ENCODE peak calls at places on chromosomes 11 and 22, in five cellular contexts. O, K, P, M and Z are unnamed samples.

GRCh38 chr11:78961186-78961782 is 386.6 kb upstream of the NARS2 start:
- DNase-seq in P (peak), O (peak), M (peak), K (peak), Z (peak)

GRCh38 chr11:17313349-17314231 is 37.1 kb downstream of the NUCB2 start:
- DNase-seq in M (no peak), O (no peak), P (no peak), K (no peak), Z (no peak)

GRCh38 chr11:19713221-19714092 is 820 bp downstream of the NAV2 start:
- DNase-seq in M (peak), O (peak), P (peak), K (peak), Z (no peak)

GRCh38 chr11:129894281-129895125 is 875 bp downstream of the NFRKB start:
- DNase-seq in O (no peak), K (no peak), P (peak), M (peak), Z (no peak)

GRCh38 chr11:117492578-117493251 is 165.1 kb downstream of the CEP164 start:
- DNase-seq in O (peak), P (no peak), M (no peak), K (peak), Z (peak)

GRCh38 chr22:41910599-41911291 is 4.1 kb downstream of the SHISA8 start:
- DNase-seq in O (no peak), K (no peak), P (no peak), M (peak), Z (no peak)

GRCh38 chr11:116581349-116581748 is 191.4 kb downstream of the BUD13 start:
- DNase-seq in O (no peak), M (no peak), P (no peak), K (no peak), Z (no peak)

GRCh38 chr11:91790346-91790745 is 434.3 kb upstream of the FAT3 start:
- DNase-seq in M (no peak), P (peak), O (no peak), K (no peak), Z (no peak)

GRCh38 chr22:36541831-36542391 is 12.9 kb upstream of the EIF3D start:
- DNase-seq in K (no peak), M (no peak), P (peak), O (no peak), Z (no peak)

GRCh38 chr11:95541715-95542114 is 247.9 kb downstream of the FAM76B start:
- DNase-seq in O (no peak), K (no peak), P (no peak), M (peak), Z (no peak)

GRCh38 chr11:87602776-87603175 is 565.0 kb downstream of the TMEM135 start:
- DNase-seq in P (no peak), O (no peak), M (no peak), K (no peak), Z (no peak)

GRCh38 chr11:61061081-61061826 is 41.0 kb upstream of the CD5 start:
- DNase-seq in K (no peak), M (peak), O (peak), P (no peak), Z (no peak)

GRCh38 chr22:35783943-35784614 is 66.4 kb downstream of the APOL5 start:
- DNase-seq in M (peak), O (no peak), P (no peak), K (no peak), Z (no peak)

DNA sequence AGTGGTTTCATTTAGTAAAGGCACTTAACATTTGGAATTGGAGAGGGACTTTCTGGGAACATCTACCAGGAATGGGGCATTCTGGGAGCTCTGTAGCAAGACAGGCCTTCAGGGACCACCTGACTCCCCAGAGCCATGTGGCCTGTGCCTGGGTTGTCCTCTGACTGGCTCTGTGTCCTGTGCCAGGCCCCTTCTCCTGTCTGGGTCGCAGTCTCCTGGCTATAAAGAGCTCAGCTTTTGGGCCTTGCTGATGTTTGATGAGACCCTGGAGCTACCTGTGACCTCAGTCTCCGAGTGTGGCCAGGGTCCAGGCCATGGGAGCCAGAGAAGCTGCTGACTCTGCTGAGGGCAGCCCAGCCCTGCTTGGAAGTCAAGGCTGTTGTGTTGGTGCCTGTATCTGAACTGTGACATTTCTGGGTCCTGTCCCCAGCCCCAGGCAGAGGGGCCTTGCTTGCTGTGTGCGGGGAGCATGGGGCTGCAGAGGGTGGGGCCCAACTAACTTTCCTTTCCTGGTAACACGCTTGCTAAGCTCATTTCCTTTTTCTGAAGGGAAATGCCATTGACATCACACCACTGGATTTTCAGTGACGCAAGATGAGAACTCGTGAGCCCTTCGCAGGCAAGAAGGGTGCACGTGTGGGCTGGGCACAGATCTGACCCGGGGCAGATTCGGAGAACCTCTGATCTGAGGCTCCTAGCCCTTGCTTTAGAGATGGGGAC is 41.3 kb downstream of the LRRC32 start:
- DNase-seq in K (no peak), M (peak), P (peak), O (no peak), Z (no peak)
- H3K4ac ChIP-seq in K (no peak), M (peak), P (peak), O (no peak), Z (no peak)

GRCh38 chr22:49943771-49944398 is 16.7 kb upstream of the PIM3 start:
- DNase-seq in O (no peak), M (no peak), P (no peak), K (no peak), Z (no peak)
- H2BK12ac ChIP-seq in O (no peak), M (peak), P (no peak), K (peak), Z (no peak)

GRCh38 chr22:30193031-30193794 is 53.3 kb downstream of the LIF start:
- DNase-seq in K (no peak), P (peak), M (no peak), O (no peak), Z (no peak)

GRCh38 chr22:30196867-30197336 is 49.7 kb downstream of the LIF start:
- DNase-seq in K (no peak), O (no peak), P (no peak), M (no peak), Z (no peak)

GRCh38 chr22:30196141-30196866 is 50.3 kb downstream of the LIF start:
- DNase-seq in M (peak), K (peak), P (peak), O (peak), Z (no peak)

GRCh38 chr22:30197389-30197788 is 49.2 kb downstream of the LIF start:
- DNase-seq in O (peak), P (no peak), M (no peak), K (no peak), Z (no peak)

DNA sequence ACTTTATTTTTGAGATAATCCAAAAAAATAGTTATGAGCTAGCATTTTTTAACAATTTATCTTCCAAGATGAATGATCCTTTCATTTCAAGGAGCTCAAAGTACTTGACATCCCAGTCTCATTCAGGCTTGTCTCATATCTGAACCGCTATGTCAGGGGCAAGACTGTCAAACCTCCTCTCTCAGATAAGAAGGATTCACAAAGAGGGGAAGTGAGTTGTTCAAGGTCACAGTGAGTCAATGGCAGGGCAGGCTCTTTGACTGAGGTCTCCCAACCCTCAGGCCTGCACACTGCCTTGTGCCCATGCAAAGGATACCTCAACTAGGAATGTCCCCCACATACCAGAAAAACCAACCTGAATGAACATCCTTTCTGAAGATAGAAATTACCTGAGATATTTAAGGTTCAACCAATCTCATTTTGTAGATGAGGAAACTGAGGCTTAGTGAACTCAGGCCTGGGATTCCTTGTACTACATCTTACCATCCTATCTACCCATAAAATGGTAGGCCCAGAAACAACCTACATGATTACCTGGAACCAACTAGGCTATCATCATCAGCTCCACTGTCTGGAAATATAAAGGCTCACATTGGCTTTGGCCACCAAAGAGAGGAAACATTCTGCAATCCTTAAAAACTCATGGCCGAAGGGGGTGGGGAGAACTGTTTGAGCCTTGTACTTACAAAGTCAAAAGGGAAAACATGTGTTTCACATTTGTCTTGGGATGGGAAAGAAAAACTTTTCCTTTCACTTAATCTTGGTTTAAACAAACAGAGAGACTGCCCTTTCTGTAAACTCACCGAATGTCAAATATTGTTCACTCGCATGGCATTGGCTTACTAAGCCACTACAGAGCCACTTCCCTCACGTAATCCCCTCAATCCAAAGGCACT is 51.1 kb downstream of the LIF start:
- DNase-seq in O (no peak), M (no peak), P (peak), K (no peak), Z (no peak)
- H3K4ac ChIP-seq in O (no peak), M (no peak), P (peak), K (no peak), Z (no peak)

DNA sequence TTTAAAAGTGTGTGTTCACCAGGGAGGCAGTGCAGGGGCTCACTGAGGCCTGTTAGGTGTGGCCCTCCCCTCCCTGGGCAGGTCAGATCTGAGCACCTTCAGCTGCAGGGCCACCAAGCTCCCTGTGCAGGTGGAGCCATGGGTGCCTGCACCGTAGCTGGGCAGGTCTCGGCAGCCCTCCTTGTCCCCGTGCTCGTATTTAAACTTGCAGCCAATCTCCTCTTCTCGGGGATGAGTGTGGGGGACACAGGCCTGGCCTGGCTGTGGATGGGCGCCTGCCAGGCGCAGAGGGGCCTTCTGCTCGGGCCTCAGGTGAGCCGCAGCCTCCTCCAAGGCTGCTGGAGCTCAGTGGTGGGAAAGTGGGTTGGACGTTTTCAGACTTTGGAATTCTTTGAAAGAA is 19.1 kb downstream of the PHRF1 start:
- DNase-seq in O (no peak), M (no peak), K (no peak), P (no peak), Z (no peak)
- H2BK12ac ChIP-seq in O (no peak), M (no peak), K (no peak), P (no peak), Z (no peak)

GRCh38 chr22:32723632-32724031 is 77.9 kb upstream of the TIMP3 start:
- DNase-seq in M (peak), P (peak), O (no peak), K (no peak), Z (no peak)
- H3K4ac ChIP-seq in M (no peak), P (peak), O (no peak), K (no peak), Z (no peak)

GRCh38 chr11:73209892-73210291 is 8.2 kb upstream of the P2RY2 start:
- DNase-seq in P (no peak), K (no peak), O (no peak), M (no peak), Z (no peak)
- H2BK12ac ChIP-seq in P (no peak), K (no peak), O (no peak), M (no peak), Z (no peak)

GRCh38 chr22:43814264-43814663 is 2.2 kb upstream of the EFCAB6 start:
- DNase-seq in M (no peak), K (no peak), P (no peak), O (no peak), Z (no peak)

GRCh38 chr22:43812149-43812842 is at the start of gene EFCAB6:
- DNase-seq in K (peak), P (peak), O (peak), M (peak), Z (peak)

GRCh38 chr22:43817402-43817801 is 5.3 kb upstream of the EFCAB6 start:
- DNase-seq in M (no peak), O (no peak), K (no peak), P (no peak), Z (no peak)

GRCh38 chr22:43812890-43813289 is 785 bp upstream of the EFCAB6 start:
- DNase-seq in P (no peak), M (no peak), K (no peak), O (no peak), Z (no peak)

DNA sequence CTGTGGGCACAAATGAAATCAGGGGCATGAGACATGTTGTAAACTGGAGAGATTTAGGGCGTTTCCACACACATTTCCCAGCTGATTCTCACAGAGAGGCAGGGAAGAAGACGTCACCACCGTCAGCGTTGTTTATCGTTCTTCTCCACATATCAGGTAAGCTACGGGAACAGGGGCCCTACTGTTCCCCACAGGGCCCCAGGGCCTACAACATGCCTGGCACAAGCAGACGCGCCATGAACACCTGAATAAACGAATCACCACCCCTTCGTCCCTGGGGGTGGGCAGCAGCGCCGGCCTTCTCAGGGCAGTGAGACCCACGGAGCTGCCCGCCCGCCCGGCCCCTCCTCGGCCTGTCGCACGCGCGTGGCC is 342 bp downstream of the EFCAB6 start:
- DNase-seq in K (no peak), M (peak), P (peak), O (no peak), Z (no peak)
- H3K4ac ChIP-seq in K (no peak), M (no peak), P (no peak), O (no peak), Z (no peak)

GRCh38 chr11:120904116-120904515 is 119.8 kb upstream of the TBCEL start:
- DNase-seq in O (no peak), K (no peak), M (peak), P (no peak), Z (no peak)

GRCh38 chr11:120909676-120910215 is 114.2 kb upstream of the TBCEL start:
- DNase-seq in M (peak), P (no peak), O (no peak), K (no peak), Z (no peak)

GRCh38 chr11:120907971-120908370 is 115.9 kb upstream of the TBCEL start:
- DNase-seq in K (no peak), M (peak), P (no peak), O (no peak), Z (no peak)

GRCh38 chr11:120908521-120909181 is 115.3 kb upstream of the TBCEL start:
- DNase-seq in P (no peak), O (no peak), M (peak), K (no peak), Z (no peak)

DNA sequence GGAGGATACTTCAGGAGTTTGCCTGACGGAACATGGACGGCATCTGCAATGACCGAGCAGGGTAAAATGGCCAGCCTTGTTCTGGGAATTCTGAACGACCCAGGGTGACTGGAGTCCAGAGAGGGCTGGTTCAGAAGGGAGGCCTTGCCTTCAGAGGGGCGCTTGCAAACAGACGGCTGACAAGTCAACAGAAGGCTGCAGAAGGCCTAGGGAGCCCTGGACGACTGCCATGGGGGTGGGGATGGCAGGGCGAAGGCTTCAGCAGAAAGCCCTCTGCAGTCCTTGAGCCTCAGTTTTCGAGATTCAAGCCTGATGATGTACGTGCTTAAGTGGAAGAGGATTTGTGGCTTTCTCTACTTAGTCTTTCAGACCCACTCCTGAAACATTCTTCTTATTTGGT is 117.2 kb upstream of the TBCEL start:
- DNase-seq in P (no peak), O (no peak), M (no peak), K (no peak), Z (no peak)
- H2BK12ac ChIP-seq in P (no peak), O (no peak), M (no peak), K (no peak), Z (no peak)

DNA sequence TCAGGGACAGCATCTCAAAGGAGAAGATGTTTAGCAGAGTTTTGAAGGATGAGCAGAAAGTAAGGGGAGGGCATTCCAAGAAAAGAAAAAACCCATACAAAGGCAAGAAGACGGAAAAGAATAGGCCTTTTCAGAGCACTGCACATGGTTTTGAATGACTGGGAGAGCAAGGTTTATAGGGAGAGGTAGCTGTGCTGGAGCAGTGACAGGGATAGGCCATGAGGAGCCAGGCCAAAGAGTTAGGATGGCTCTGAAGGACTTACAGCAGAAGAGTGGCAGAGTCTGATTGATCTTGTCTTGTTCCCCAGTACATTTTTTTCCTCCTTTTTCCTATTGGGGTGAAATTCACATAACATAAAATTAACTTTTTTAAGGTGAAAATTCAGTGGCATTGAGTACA is 55.8 kb upstream of the PAK1 start:
- DNase-seq in O (no peak), P (no peak), M (no peak), K (no peak), Z (no peak)
- H3K4ac ChIP-seq in O (no peak), P (no peak), M (no peak), K (no peak), Z (no peak)

DNA sequence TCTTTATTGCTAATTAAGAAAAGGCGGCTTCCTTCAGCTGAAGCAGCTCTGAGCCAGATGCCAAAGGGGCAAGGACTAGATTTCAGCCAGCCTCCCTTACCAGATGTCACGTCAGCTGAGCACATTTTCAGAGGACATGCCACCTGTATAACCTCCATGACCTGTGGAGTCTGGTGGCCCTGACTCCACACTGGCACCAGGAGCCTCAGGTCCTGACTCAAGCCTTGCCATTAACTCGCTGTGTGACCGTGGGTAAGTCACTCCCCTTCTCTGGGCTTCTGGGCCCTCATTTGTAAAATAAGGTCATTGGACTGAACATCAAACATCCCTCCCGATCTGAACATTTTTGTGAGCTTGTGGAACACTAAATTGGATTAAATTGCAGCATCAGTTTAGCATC is 46.0 kb downstream of the FBXO7 start:
- DNase-seq in K (no peak), O (no peak), M (no peak), P (no peak), Z (no peak)
- H2BK12ac ChIP-seq in K (no peak), O (no peak), M (no peak), P (no peak), Z (no peak)